ENCODE peak calls at places on chromosomes 3 and 15, in nine cellular contexts. K is SK-N-SH, F is WTC11, H is HepG2, V is A549, U is HCT116, Y is H1, X is K562, Z is GM12878. E is an unnamed sample.

GRCh38 chr3:165202995-165203394 is 6.8 kb upstream of the SLITRK3 start:
- DNase-seq in X (no peak), F (no peak), U (no peak), V (no peak), Y (no peak), H (no peak), K (no peak), Z (no peak), E (no peak)

GRCh38 chr15:89203705-89204273 is 17.6 kb downstream of the RLBP1 start:
- DNase-seq in X (no peak), U (no peak), K (no peak), Z (no peak), F (no peak), V (no peak), H (no peak), Y (no peak), E (peak)

GRCh38 chr15:41017051-41017735 is 63.9 kb downstream of the CHAC1 start:
- DNase-seq in V (no peak), F (no peak), Z (no peak), X (no peak), U (no peak), Y (no peak), K (no peak), H (no peak), E (peak)

GRCh38 chr15:34890424-34890823 is 79.1 kb downstream of the AQR start:
- DNase-seq in U (no peak), F (no peak), V (no peak), Y (no peak), H (no peak), Z (no peak), K (no peak), X (no peak), E (no peak)

GRCh38 chr15:74044267-74045110 is 37.9 kb downstream of the GOLGA6A start:
- DNase-seq in H (no peak), F (no peak), V (no peak), X (no peak), Y (no peak), K (no peak), Z (no peak), U (no peak), E (no peak)

GRCh38 chr3:141797819-141798405 is 34.7 kb downstream of the GRK7 start:
- DNase-seq in H (no peak), X (no peak), F (no peak), V (no peak), Z (no peak), K (no peak), Y (no peak), U (no peak), E (no peak)

GRCh38 chr3:75727985-75728384 is 57.4 kb downstream of the ZNF717 start:
- DNase-seq in H (no peak), Y (no peak), U (no peak), V (no peak), K (no peak), Z (no peak), F (no peak), X (no peak), E (no peak)

GRCh38 chr3:133835961-133836360 is 30.3 kb downstream of the SRPRB start:
- DNase-seq in K (no peak), H (no peak), V (no peak), Z (no peak), U (no peak), F (no peak), Y (no peak), X (no peak), E (no peak)

GRCh38 chr15:60886680-60887079 is 342.4 kb downstream of the RORA start:
- DNase-seq in H (no peak), Y (no peak), Z (no peak), V (no peak), K (no peak), F (no peak), U (no peak), X (no peak), E (no peak)

GRCh38 chr3:23650371-23651140 is 155.2 kb upstream of the UBE2E1 start:
- DNase-seq in K (no peak), F (no peak), Y (no peak), V (peak), Z (no peak), H (no peak), X (no peak), U (no peak), E (peak)

GRCh38 chr3:135416182-135416581 is 549.3 kb upstream of the PPP2R3A start:
- DNase-seq in Y (no peak), K (no peak), F (no peak), X (no peak), H (no peak), V (no peak), U (no peak), Z (no peak), E (no peak)

GRCh38 chr3:184636774-184637316 is 75.0 kb downstream of the MAGEF1 start:
- DNase-seq in H (no peak), U (no peak), K (peak), F (no peak), Z (no peak), V (no peak), X (no peak), Y (no peak), E (peak)

GRCh38 chr15:57720861-57721260 is 14.3 kb downstream of the POLR2M start:
- DNase-seq in H (no peak), F (no peak), X (no peak), U (no peak), V (no peak), Y (no peak), Z (no peak), K (no peak), E (no peak)

GRCh38 chr15:32636908-32637567 is 4.5 kb upstream of the SCG5 start:
- DNase-seq in K (no peak), F (no peak), Z (no peak), X (no peak), U (no peak), H (no peak), V (no peak), Y (no peak), E (no peak)

GRCh38 chr15:55774113-55774970 is 31.4 kb upstream of the PRTG start:
- DNase-seq in F (peak), K (peak), Z (no peak), H (peak), U (peak), Y (no peak), X (peak), V (peak), E (peak)

GRCh38 chr3:188926141-188926540 is 245.6 kb upstream of the TPRG1 start:
- DNase-seq in U (no peak), X (no peak), Z (no peak), F (no peak), V (no peak), H (no peak), K (no peak), Y (no peak), E (no peak)

GRCh38 chr3:170488802-170489201 is 70.1 kb downstream of the CLDN11 start:
- DNase-seq in K (no peak), H (peak), F (no peak), V (no peak), U (no peak), Z (no peak), X (no peak), Y (no peak), E (no peak)

GRCh38 chr3:74531491-74531890 is 83.0 kb downstream of the CNTN3 start:
- DNase-seq in X (no peak), Y (no peak), K (no peak), U (no peak), V (no peak), F (no peak), H (no peak), Z (no peak), E (no peak)

GRCh38 chr3:172153335-172153861 is 114.0 kb downstream of the FNDC3B start:
- DNase-seq in F (no peak), K (no peak), Y (no peak), H (no peak), X (no peak), Z (no peak), U (peak), V (peak), E (peak)

GRCh38 chr15:89389841-89390603 is 55.4 kb upstream of the POLG start:
- DNase-seq in H (no peak), F (no peak), X (no peak), Z (no peak), V (no peak), Y (no peak), U (no peak), K (peak), E (no peak)

GRCh38 chr15:45648521-45649200 is 13.8 kb downstream of the SQOR start:
- DNase-seq in Z (no peak), K (no peak), F (no peak), V (peak), Y (no peak), X (no peak), H (peak), U (peak), E (no peak)

GRCh38 chr3:11379238-11379823 is 107.1 kb downstream of the ATG7 start:
- DNase-seq in Z (peak), K (peak), F (no peak), X (peak), H (peak), V (peak), U (peak), Y (no peak), E (peak)

GRCh38 chr3:184791134-184791533 is 20.8 kb upstream of the VPS8 start:
- DNase-seq in X (no peak), Y (no peak), Z (no peak), K (peak), H (no peak), F (no peak), U (no peak), V (no peak), E (no peak)

GRCh38 chr3:174158674-174159073 is 700.5 kb upstream of the NAALADL2 start:
- DNase-seq in V (no peak), U (no peak), Y (no peak), X (no peak), H (no peak), F (no peak), K (no peak), Z (no peak), E (no peak)

GRCh38 chr3:135874035-135874434 is 91.5 kb upstream of the PPP2R3A start:
- DNase-seq in U (no peak), X (no peak), Z (no peak), H (no peak), V (no peak), K (no peak), Y (no peak), F (no peak), E (no peak)

GRCh38 chr3:107062787-107063186 is 314.5 kb upstream of the CCDC54 start:
- DNase-seq in U (no peak), F (no peak), Y (no peak), K (no peak), Z (no peak), H (no peak), X (no peak), V (no peak), E (no peak)

GRCh38 chr3:170033489-170033888 is 4.3 kb upstream of the GPR160 start:
- DNase-seq in H (no peak), Y (no peak), V (no peak), X (no peak), F (no peak), K (no peak), U (no peak), Z (no peak), E (peak)

GRCh38 chr3:189981668-189982067 is 139.0 kb downstream of the P3H2 start:
- DNase-seq in V (no peak), U (no peak), H (no peak), K (no peak), Z (no peak), F (no peak), X (no peak), Y (no peak), E (no peak)

GRCh38 chr15:27059610-27060202 is 88.7 kb downstream of the GABRG3 start:
- DNase-seq in K (peak), H (peak), Y (peak), V (peak), Z (no peak), F (peak), U (peak), X (peak), E (peak)

GRCh38 chr15:75233504-75234190 is 24.5 kb upstream of the GOLGA6C start:
- DNase-seq in V (no peak), X (no peak), Z (no peak), Y (no peak), U (no peak), K (no peak), F (no peak), H (no peak), E (no peak)
- TF ChIP-seq MAX in V (no peak), X (no peak), Z (no peak), Y (no peak), U (no peak), K (no peak), F (no peak), H (no peak), E (no peak)

GRCh38 chr3:98564282-98565005 is 29.0 kb downstream of the CPOX start:
- DNase-seq in V (no peak), F (no peak), K (no peak), Y (no peak), H (no peak), Z (no peak), X (no peak), U (no peak), E (no peak)

GRCh38 chr3:98565237-98565643 is 28.2 kb downstream of the CPOX start:
- DNase-seq in H (no peak), V (no peak), Z (no peak), K (no peak), Y (no peak), F (no peak), U (no peak), X (no peak), E (no peak)

GRCh38 chr3:98565843-98566242 is 27.6 kb downstream of the CPOX start:
- DNase-seq in U (no peak), V (no peak), X (no peak), Y (no peak), K (no peak), F (no peak), Z (no peak), H (no peak), E (no peak)

GRCh38 chr3:98568402-98568801 is 25.0 kb downstream of the CPOX start:
- DNase-seq in V (no peak), X (no peak), Z (no peak), K (no peak), F (no peak), U (no peak), Y (no peak), H (no peak), E (no peak)

GRCh38 chr3:98567646-98568280 is 25.6 kb downstream of the CPOX start:
- DNase-seq in Z (no peak), F (no peak), U (no peak), V (no peak), K (no peak), X (no peak), Y (no peak), H (no peak), E (no peak)
- TF ChIP-seq MAX in Z (no peak), F (no peak), U (no peak), V (no peak), K (no peak), X (no peak), Y (no peak), H (no peak), E (no peak)

GRCh38 chr3:196608693-196609092 is 30.8 kb upstream of the NRROS start:
- DNase-seq in V (no peak), Y (no peak), U (no peak), Z (no peak), F (no peak), X (no peak), H (no peak), K (no peak), E (no peak)

GRCh38 chr3:196604548-196604947 is 34.9 kb upstream of the NRROS start:
- DNase-seq in X (no peak), H (no peak), Z (no peak), K (no peak), Y (no peak), F (no peak), U (no peak), V (no peak), E (no peak)

GRCh38 chr3:196609815-196610515 is 29.5 kb upstream of the NRROS start:
- DNase-seq in H (no peak), Z (no peak), K (no peak), Y (no peak), U (no peak), V (no peak), X (no peak), F (no peak), E (peak)

GRCh38 chr3:196611761-196612483 is 27.6 kb upstream of the NRROS start:
- DNase-seq in V (no peak), Z (no peak), X (peak), Y (no peak), F (no peak), H (no peak), K (peak), U (no peak), E (peak)

GRCh38 chr3:196609343-196609775 is 30.1 kb upstream of the NRROS start:
- DNase-seq in Y (peak), X (peak), V (peak), Z (peak), U (peak), F (peak), H (peak), K (peak), E (peak)
- TF ChIP-seq MAX in Y (peak), X (no peak), V (no peak), Z (peak), U (peak), F (no peak), H (no peak), K (no peak), E (peak)

DNA sequence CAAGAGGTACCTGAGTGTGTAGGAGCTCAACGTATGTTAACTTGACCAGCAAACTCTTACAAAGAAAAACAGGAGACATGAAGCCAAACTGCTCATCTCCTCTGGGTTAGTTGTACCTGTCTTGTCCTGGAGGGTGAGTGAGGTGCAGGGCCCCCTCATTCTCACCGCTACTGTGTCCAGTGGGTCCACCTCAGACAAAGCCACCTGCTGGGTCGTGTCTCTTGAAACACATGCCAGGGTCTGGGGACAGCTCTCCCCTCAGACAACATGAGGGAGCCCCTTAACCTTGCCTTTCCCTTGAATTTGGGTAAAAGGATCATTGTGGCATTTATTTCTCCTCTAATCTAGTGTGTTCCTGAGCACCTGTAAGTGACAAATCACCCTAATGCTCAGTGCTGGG is 185.6 kb downstream of the TLE3 start:
- DNase-seq in V (no peak), X (no peak), K (no peak), H (no peak), F (no peak), Y (no peak), U (no peak), Z (no peak), E (no peak)
- TF ChIP-seq MAX in V (no peak), X (no peak), K (no peak), H (no peak), F (no peak), Y (no peak), U (no peak), Z (no peak), E (no peak)

E was measured in NB4.